ENCODE peak calls at places on chromosomes 2 and 18, in six cellular contexts. M, Z, G, V, H and Q are unnamed samples.
A peak's percentile ranks its signal among the peaks of the same experiment; 100 is the strongest.

GRCh38 chr18:57771626-57772025 is 31.5 kb downstream of the ATP8B1 start:
- DNase-seq in H (no peak), G (no peak), V (no peak), M (no peak), Z (no peak), Q (no peak)

GRCh38 chr18:48265328-48265727 is 143.9 kb downstream of the ZBTB7C start:
- DNase-seq in M (no peak), Z (no peak), G (no peak), H (no peak), V (no peak), Q (no peak)

GRCh38 chr2:181526014-181526413 is 68.8 kb downstream of the ITGA4 start:
- DNase-seq in M (no peak), V (no peak), Z (no peak), H (no peak), G (no peak), Q (no peak)

GRCh38 chr18:61464551-61465102 is 131.4 kb downstream of the CDH20 start:
- DNase-seq in M (no peak), Z (no peak), H (no peak), V (no peak), G (no peak), Q (no peak)

GRCh38 chr2:202135111-202135874 is 62.2 kb downstream of the KIAA2012 start:
- DNase-seq in V (peak; percentile 93), Z (no peak), G (peak; percentile 79), M (peak; percentile 40), H (no peak), Q (peak; percentile 72)

GRCh38 chr2:69222984-69223658 is 163.9 kb downstream of the GFPT1 start:
- DNase-seq in M (no peak), V (no peak), Z (no peak), H (no peak), G (peak; percentile 48), Q (peak; percentile 70)

GRCh38 chr18:32851936-32852335 is 79.1 kb upstream of the KLHL14 start:
- DNase-seq in Z (no peak), M (no peak), V (no peak), G (no peak), H (no peak), Q (no peak)

GRCh38 chr2:183383854-183384253 is 259.6 kb downstream of the NUP35 start:
- DNase-seq in G (no peak), V (no peak), M (no peak), Z (no peak), H (no peak), Q (no peak)

GRCh38 chr2:104690255-104690999 is 163.5 kb upstream of the POU3F3 start:
- DNase-seq in V (no peak), G (no peak), H (no peak), Z (no peak), M (no peak), Q (no peak)

GRCh38 chr2:226649871-226650660 is 149.6 kb downstream of the IRS1 start:
- DNase-seq in V (peak; percentile 76), Z (peak; percentile 73), M (no peak), G (peak; percentile 62), H (peak; percentile 97), Q (peak; percentile 79)

GRCh38 chr18:69444221-69444620 is 43.5 kb downstream of the DOK6 start:
- DNase-seq in M (no peak), V (no peak), Z (no peak), H (no peak), G (no peak), Q (no peak)

GRCh38 chr2:240435955-240436625 is 627 bp downstream of the GPC1 start:
- DNase-seq in Z (peak; percentile 72), V (peak; percentile 23), G (no peak), H (no peak), M (no peak), Q (no peak)

GRCh38 chr2:127853667-127854066 is 4.3 kb downstream of the POLR2D start:
- DNase-seq in V (no peak), G (no peak), H (no peak), Z (no peak), M (no peak), Q (no peak)

GRCh38 chr2:62665446-62665845 is 40.1 kb upstream of the EHBP1 start:
- DNase-seq in V (no peak), G (no peak), H (no peak), M (no peak), Z (no peak), Q (no peak)

GRCh38 chr2:44275915-44276279 is 617 bp downstream of the SLC3A1 start:
- DNase-seq in H (no peak), V (no peak), M (no peak), Z (no peak), G (no peak), Q (no peak)

GRCh38 chr2:58532641-58533040 is 291.5 kb upstream of the FANCL start:
- DNase-seq in V (no peak), Z (no peak), H (no peak), G (no peak), M (no peak), Q (no peak)

GRCh38 chr2:25103287-25103871 is 61.5 kb downstream of the EFR3B start:
- DNase-seq in V (peak; percentile 51), G (no peak), M (no peak), H (no peak), Z (no peak), Q (no peak)

GRCh38 chr2:6970551-6970950 is 53.3 kb downstream of the RNF144A start:
- DNase-seq in H (no peak), V (no peak), Z (no peak), G (no peak), M (no peak), Q (no peak)

GRCh38 chr18:59376351-59376935 is 17.4 kb upstream of the LMAN1 start:
- DNase-seq in Z (no peak), H (no peak), M (no peak), V (no peak), G (no peak), Q (no peak)

GRCh38 chr2:63594622-63595021 is 5.9 kb downstream of the MDH1 start:
- DNase-seq in H (no peak), G (no peak), M (no peak), Z (no peak), V (no peak), Q (no peak)

GRCh38 chr2:6557737-6558136 is 308.0 kb downstream of the CMPK2 start:
- DNase-seq in H (no peak), M (no peak), G (no peak), V (no peak), Z (no peak), Q (no peak)

GRCh38 chr2:43224571-43225092 is 1.8 kb downstream of the ZFP36L2 start:
- DNase-seq in G (peak; percentile 50), H (peak; percentile 79), Z (peak; percentile 75), V (no peak), M (no peak), Q (no peak)

GRCh38 chr2:240467149-240467642 is 31.7 kb downstream of the GPC1 start:
- DNase-seq in V (peak; percentile 13), M (peak; percentile 13), G (no peak), H (no peak), Z (no peak), Q (peak; percentile 23)

GRCh38 chr2:133053541-133053940 is 383.5 kb upstream of the LYPD1 start:
- DNase-seq in M (no peak), G (no peak), V (no peak), Z (no peak), H (no peak), Q (no peak)

GRCh38 chr2:239528883-239529282 is 128.1 kb upstream of the HDAC4 start:
- DNase-seq in G (no peak), M (no peak), V (no peak), H (no peak), Z (no peak), Q (no peak)

GRCh38 chr2:218357194-218358177 is 829 bp downstream of the CATIP start:
- DNase-seq in G (no peak), Z (no peak), V (no peak), H (no peak), M (no peak), Q (no peak)

GRCh38 chr2:219142329-219142728 is 18.3 kb downstream of the NHEJ1 start:
- DNase-seq in Z (no peak), G (peak; percentile 66), H (no peak), V (no peak), M (no peak), Q (no peak)

GRCh38 chr2:208046686-208047085 is 21.4 kb upstream of the PLEKHM3 start:
- DNase-seq in V (no peak), Z (no peak), G (no peak), H (no peak), M (no peak), Q (no peak)

GRCh38 chr18:76589309-76589708 is 94.3 kb upstream of the ZNF516 start:
- DNase-seq in H (no peak), V (no peak), G (no peak), Z (no peak), M (no peak), Q (no peak)

GRCh38 chr2:68831688-68832087 is 39.5 kb downstream of the BMP10 start:
- DNase-seq in G (no peak), Z (no peak), H (no peak), M (no peak), V (no peak), Q (no peak)

GRCh38 chr2:199896617-199897016 is 14.5 kb upstream of the C2orf69 start:
- DNase-seq in Z (no peak), V (no peak), H (no peak), M (no peak), G (no peak), Q (no peak)

GRCh38 chr2:199895406-199895805 is 15.7 kb upstream of the C2orf69 start:
- DNase-seq in G (no peak), M (no peak), V (no peak), Z (no peak), H (no peak), Q (no peak)
- TF ChIP-seq CTCF in G (no peak), M (no peak), V (no peak), Z (no peak), H (no peak), Q (no peak)

GRCh38 chr18:2336993-2337392 is 234.3 kb downstream of the METTL4 start:
- DNase-seq in H (no peak), G (no peak), Z (no peak), M (no peak), V (no peak), Q (no peak)

GRCh38 chr18:2338601-2339000 is 232.7 kb downstream of the METTL4 start:
- DNase-seq in H (peak; percentile 3), Z (no peak), G (no peak), M (no peak), V (no peak), Q (no peak)

GRCh38 chr18:2337552-2338141 is 233.7 kb downstream of the METTL4 start:
- DNase-seq in G (no peak), M (no peak), H (peak; percentile 52), V (peak; percentile 15), Z (no peak), Q (peak; percentile 42)
- TF ChIP-seq CTCF in G (peak; percentile 44), M (no peak), H (peak; percentile 64), V (no peak), Z (peak; percentile 55), Q (peak; percentile 32)

DNA sequence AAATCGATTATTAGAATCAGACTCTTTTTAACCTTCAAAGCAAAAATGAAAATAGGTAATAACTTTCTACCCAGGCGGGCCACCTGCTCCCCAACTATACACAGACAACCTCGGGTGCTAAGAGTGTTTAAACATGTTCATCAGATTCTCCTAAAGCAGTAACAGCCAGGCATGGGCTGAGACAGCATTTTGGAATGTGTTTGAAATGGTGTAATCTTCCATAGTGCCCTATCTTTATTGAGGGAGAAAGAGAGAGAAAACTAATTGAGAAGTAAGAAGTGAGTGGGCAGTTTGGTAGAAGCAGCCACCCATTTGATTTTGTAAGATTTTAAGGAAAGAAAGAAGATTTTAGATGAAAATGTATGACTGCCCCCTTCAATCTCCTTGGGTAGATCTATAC is 196.1 kb upstream of the CTAGE1 start:
- DNase-seq in G (no peak), V (no peak), H (no peak), Z (no peak), M (no peak), Q (no peak)
- TF ChIP-seq CTCF in G (no peak), V (no peak), H (no peak), Z (no peak), M (no peak), Q (no peak)

GRCh38 chr2:200471324-200471848 is 38.5 kb downstream of the KCTD18 start:
- DNase-seq in G (no peak), Z (no peak), V (no peak), M (no peak), H (peak; percentile 52), Q (no peak)
- TF ChIP-seq CTCF in G (peak; percentile 54), Z (peak; percentile 44), V (peak; percentile 27), M (no peak), H (peak; percentile 50), Q (peak; percentile 47)